ENCODE peak calls at places on chromosomes 3 and 15, in nine cellular contexts. B, O, H, V, I, L, P, N and Y are unnamed samples.

GRCh38 chr3:156628095-156628690 is 46.2 kb upstream of the TIPARP start:
- DNase-seq in B (no peak), O (no peak), H (no peak), V (no peak), I (no peak), L (no peak), P (no peak), N (no peak), Y (no peak)

GRCh38 chr15:61951949-61952348 is 108.3 kb downstream of the VPS13C start:
- DNase-seq in B (no peak), O (no peak), H (no peak), V (peak; percentile 30), I (no peak), L (no peak), P (no peak), N (no peak), Y (no peak)

GRCh38 chr15:26972636-26973035 is 1.7 kb downstream of the GABRG3 start:
- DNase-seq in B (no peak), O (no peak), H (peak; percentile 46), V (no peak), I (no peak), L (no peak), P (no peak), N (no peak), Y (no peak)

GRCh38 chr3:18233987-18234716 is 191.0 kb downstream of the SATB1 start:
- DNase-seq in B (no peak), O (no peak), H (peak; percentile 87), V (no peak), I (no peak), L (no peak), P (no peak), N (no peak), Y (no peak)

GRCh38 chr3:39327746-39328349 is 1.7 kb upstream of the CCR8 start:
- DNase-seq in B (no peak), O (no peak), H (no peak), V (no peak), I (no peak), L (no peak), P (no peak), N (no peak), Y (no peak)

GRCh38 chr3:78728406-78729145 is 1039.2 kb downstream of the ROBO1 start:
- DNase-seq in B (no peak), O (peak; percentile 65), H (peak; percentile 49), V (no peak), I (peak; percentile 67), L (no peak), P (no peak), N (peak; percentile 72), Y (no peak)

GRCh38 chr3:76765526-76765925 is 274.4 kb upstream of the ROBO2 start:
- DNase-seq in B (no peak), O (no peak), H (no peak), V (no peak), I (no peak), L (no peak), P (no peak), N (no peak), Y (no peak)

GRCh38 chr15:65434201-65434600 is 11.5 kb upstream of the IGDCC4 start:
- DNase-seq in B (no peak), O (no peak), H (peak; percentile 39), V (no peak), I (no peak), L (no peak), P (no peak), N (no peak), Y (no peak)

GRCh38 chr15:66100761-66101160 is 152.8 kb downstream of the MEGF11 start:
- DNase-seq in B (no peak), O (peak; percentile 34), H (no peak), V (no peak), I (no peak), L (no peak), P (no peak), N (no peak), Y (no peak)

GRCh38 chr3:84960581-84960980 is 1.8 kb downstream of the CADM2 start:
- DNase-seq in B (no peak), O (no peak), H (peak; percentile 51), V (no peak), I (no peak), L (no peak), P (no peak), N (no peak), Y (no peak)

GRCh38 chr15:41861736-41862356 is 23.2 kb downstream of the PLA2G4B start:
- DNase-seq in B (no peak), O (no peak), H (no peak), V (no peak), I (no peak), L (no peak), P (no peak), N (no peak), Y (no peak)

GRCh38 chr3:112086018-112086854 is at the start of gene C3orf52:
- DNase-seq in B (peak; percentile 95), O (peak; percentile 94), H (peak; percentile 98), V (peak; percentile 83), I (peak; percentile 59), L (peak; percentile 80), P (peak; percentile 92), N (peak; percentile 81), Y (peak; percentile 52)

GRCh38 chr3:55511895-55512585 is 24.9 kb upstream of the WNT5A start:
- DNase-seq in B (no peak), O (no peak), H (no peak), V (no peak), I (peak; percentile 62), L (no peak), P (no peak), N (no peak), Y (no peak)

GRCh38 chr3:12340506-12340905 is 51.6 kb downstream of the PPARG start:
- DNase-seq in B (no peak), O (no peak), H (no peak), V (no peak), I (no peak), L (no peak), P (no peak), N (no peak), Y (no peak)

GRCh38 chr3:129224984-129225393 is 24.4 kb upstream of the COPG1 start:
- DNase-seq in B (no peak), O (peak; percentile 89), H (peak; percentile 64), V (peak; percentile 71), I (peak; percentile 78), L (no peak), P (no peak), N (peak; percentile 80), Y (no peak)

GRCh38 chr3:191280111-191280510 is 49.1 kb upstream of the CCDC50 start:
- DNase-seq in B (no peak), O (no peak), H (no peak), V (no peak), I (no peak), L (no peak), P (no peak), N (no peak), Y (no peak)

GRCh38 chr3:1987983-1988382 is 110.7 kb upstream of the CNTN4 start:
- DNase-seq in B (no peak), O (no peak), H (peak; percentile 68), V (peak; percentile 49), I (peak; percentile 5), L (no peak), P (peak; percentile 8), N (no peak), Y (no peak)
- TF ChIP-seq CTCF in B (no peak), O (peak; percentile 26), H (peak; percentile 74), V (peak; percentile 43), I (peak; percentile 16), L (peak; percentile 56), P (peak; percentile 40), N (no peak), Y (no peak)

DNA sequence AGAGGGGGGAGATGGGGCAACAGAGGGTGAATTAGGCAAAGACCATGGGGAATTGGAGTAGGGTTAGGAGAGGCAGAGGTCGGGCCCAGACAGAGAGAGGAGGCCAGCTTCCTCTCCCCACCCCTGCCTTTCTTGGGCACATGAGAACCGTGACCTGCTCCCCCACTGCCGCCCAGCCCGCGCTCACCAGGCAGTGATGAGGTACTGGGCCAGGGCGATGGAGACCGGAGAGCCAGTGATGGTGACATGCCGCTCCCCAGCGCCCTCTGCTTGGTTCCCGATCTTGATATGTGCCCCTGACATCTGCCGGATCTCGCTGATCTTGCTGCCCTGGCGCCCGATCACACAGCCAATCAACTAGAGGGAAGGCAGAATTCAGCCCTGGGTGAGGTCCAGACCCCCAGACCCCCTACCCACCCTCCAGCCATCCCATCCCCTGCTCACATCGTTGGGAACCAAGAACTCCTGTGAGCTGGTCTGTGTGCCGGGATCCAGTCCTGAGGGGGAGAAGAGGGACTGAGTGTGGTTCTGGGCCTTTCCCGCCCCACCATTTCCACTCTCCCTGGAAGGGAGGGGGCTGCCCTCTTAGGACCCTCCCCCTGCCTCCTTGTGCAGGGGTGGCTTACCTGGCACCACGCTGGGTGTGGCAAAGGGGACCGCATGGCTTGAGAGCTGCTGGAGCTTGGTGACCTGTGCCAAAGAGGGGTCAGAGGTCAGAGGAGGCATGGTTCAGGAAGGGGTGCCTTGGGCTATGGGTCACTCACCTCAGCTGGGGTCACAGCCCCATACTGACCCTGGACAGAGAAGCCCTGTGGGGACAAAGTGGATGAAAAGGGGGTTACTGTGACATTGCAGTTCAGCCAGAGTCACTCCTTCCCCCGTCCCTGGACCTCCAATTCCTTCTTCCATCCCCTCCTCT is 3.7 kb downstream of the GPR62 start:
- DNase-seq in B (no peak), O (no peak), H (no peak), V (no peak), I (no peak), L (no peak), P (no peak), N (no peak), Y (no peak)
- TF ChIP-seq CTCF in B (no peak), O (no peak), H (no peak), V (no peak), I (no peak), L (no peak), P (no peak), N (no peak), Y (no peak)

GRCh38 chr3:32865364-32865763 is 47.6 kb downstream of the TRIM71 start:
- DNase-seq in B (no peak), O (no peak), H (no peak), V (peak; percentile 18), I (peak; percentile 7), L (no peak), P (no peak), N (no peak), Y (no peak)
- TF ChIP-seq CTCF in B (no peak), O (no peak), H (no peak), V (no peak), I (no peak), L (no peak), P (no peak), N (no peak), Y (no peak)

DNA sequence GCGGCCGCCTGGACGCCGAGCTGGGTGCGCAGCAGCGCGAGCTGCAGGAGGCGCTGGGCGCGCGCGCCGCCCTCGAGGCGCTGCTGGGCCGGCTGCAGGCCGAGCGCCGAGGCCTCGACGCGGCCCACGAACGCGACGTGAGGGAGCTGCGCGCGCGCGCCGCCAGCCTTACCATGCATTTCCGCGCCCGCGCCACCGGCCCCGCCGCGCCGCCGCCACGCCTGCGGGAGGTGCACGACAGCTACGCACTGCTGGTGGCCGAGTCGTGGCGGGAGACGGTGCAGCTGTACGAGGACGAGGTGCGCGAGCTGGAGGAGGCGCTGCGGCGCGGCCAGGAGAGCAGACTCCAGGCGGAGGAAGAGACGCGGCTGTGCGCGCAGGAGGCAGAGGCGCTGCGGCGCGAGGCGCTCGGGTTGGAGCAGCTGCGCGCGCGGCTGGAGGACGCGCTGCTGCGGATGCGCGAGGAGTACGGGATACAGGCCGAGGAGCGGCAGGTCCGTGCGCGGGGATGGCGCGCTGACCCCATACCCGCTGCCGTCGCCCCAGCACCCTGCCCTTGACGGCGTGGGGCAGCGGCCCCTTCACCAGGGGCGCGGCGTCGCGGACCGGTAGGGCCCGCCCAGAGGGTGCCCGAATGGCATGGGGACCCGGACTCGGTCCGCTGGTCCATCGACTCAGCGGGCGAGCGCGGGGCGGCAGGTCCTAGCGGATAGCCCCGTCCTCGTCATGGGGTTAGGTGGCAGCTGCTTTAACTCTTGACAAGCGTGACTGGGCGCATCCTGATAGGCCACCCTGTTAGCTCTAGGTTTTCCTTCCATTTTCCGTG is 849 bp downstream of the SYNM start:
- DNase-seq in B (peak; percentile 77), O (no peak), H (peak; percentile 88), V (peak; percentile 68), I (peak; percentile 61), L (peak; percentile 30), P (peak; percentile 75), N (no peak), Y (no peak)
- TF ChIP-seq CTCF in B (no peak), O (no peak), H (peak; percentile 27), V (no peak), I (no peak), L (no peak), P (no peak), N (no peak), Y (no peak)